ENCODE peak calls at places on chromosomes 3 and 15, in six cellular contexts. N is mesendoderm; X is MM.1S; Q is ovary; D is CD4-positive, CD25-positive, alpha-beta regulatory T cell; L is tibial artery. P is an unnamed sample.

GRCh38 chr15:57758556-57758955 is 52.0 kb downstream of the POLR2M start:
- DNase-seq in N (no peak), X (no peak), Q (no peak), D (no peak), L (no peak), P (no peak)

GRCh38 chr3:30493912-30494311 is 112.5 kb upstream of the TGFBR2 start:
- DNase-seq in N (no peak), X (no peak), Q (no peak), D (no peak), L (peak; percentile 52), P (no peak)

GRCh38 chr3:157271283-157271882 is 111.4 kb upstream of the CCNL1 start:
- DNase-seq in N (peak; percentile 15), X (no peak), Q (no peak), D (no peak), L (no peak), P (no peak)

GRCh38 chr15:66789029-66790025 is 87.3 kb downstream of the SMAD6 start:
- DNase-seq in N (peak; percentile 83), X (no peak), Q (peak; percentile 81), D (peak; percentile 8), L (peak; percentile 61), P (no peak)

GRCh38 chr3:24526640-24527237 is 32.1 kb upstream of the THRB start:
- DNase-seq in N (peak; percentile 30), X (no peak), Q (no peak), D (no peak), L (no peak), P (no peak)

GRCh38 chr3:133280591-133280990 is 119.3 kb upstream of the BFSP2 start:
- DNase-seq in N (no peak), X (no peak), Q (no peak), D (no peak), L (no peak), P (no peak)

GRCh38 chr3:17730318-17730967 is 12.0 kb downstream of the TBC1D5 start:
- DNase-seq in N (peak; percentile 61), X (no peak), Q (no peak), D (no peak), L (no peak), P (no peak)

GRCh38 chr3:102444101-102444500 is 9.3 kb downstream of the ZPLD1 start:
- DNase-seq in N (peak; percentile 2), X (no peak), Q (no peak), D (no peak), L (no peak), P (no peak)

GRCh38 chr3:45100998-45101407 is 45.2 kb downstream of the CDCP1 start:
- DNase-seq in N (no peak), X (peak; percentile 37), Q (no peak), D (no peak), L (no peak), P (no peak)

GRCh38 chr3:188534633-188535032 is 380.7 kb downstream of the LPP start:
- DNase-seq in N (no peak), X (no peak), Q (no peak), D (no peak), L (no peak), P (no peak)

GRCh38 chr3:42733501-42734262 is 31.1 kb upstream of the HHATL start:
- DNase-seq in N (no peak), X (peak; percentile 17), Q (no peak), D (no peak), L (no peak), P (no peak)

GRCh38 chr15:68316061-68316804 is 38.7 kb downstream of the FEM1B start:
- DNase-seq in N (peak; percentile 66), X (no peak), Q (peak; percentile 28), D (no peak), L (peak; percentile 19), P (no peak)

GRCh38 chr3:4899654-4900236 is 79.5 kb upstream of the BHLHE40 start:
- DNase-seq in N (no peak), X (no peak), Q (peak; percentile 79), D (no peak), L (peak; percentile 38), P (no peak)

GRCh38 chr15:68364028-68364659 is 67.8 kb downstream of the ITGA11 start:
- DNase-seq in N (no peak), X (no peak), Q (no peak), D (no peak), L (peak; percentile 53), P (no peak)

GRCh38 chr3:168959731-168960130 is 703.8 kb downstream of the MECOM start:
- DNase-seq in N (no peak), X (no peak), Q (no peak), D (no peak), L (no peak), P (no peak)

GRCh38 chr3:150745832-150746231 is 17.1 kb downstream of the SIAH2 start:
- DNase-seq in N (no peak), X (no peak), Q (no peak), D (no peak), L (no peak), P (no peak)

GRCh38 chr3:48966876-48967361 is 23.1 kb upstream of the P4HTM start:
- DNase-seq in N (no peak), X (no peak), Q (peak; percentile 52), D (no peak), L (no peak), P (no peak)

GRCh38 chr3:50205719-50206276 is 727 bp downstream of the SLC38A3 start:
- DNase-seq in N (peak; percentile 80), X (no peak), Q (peak; percentile 57), D (peak; percentile 42), L (no peak), P (peak; percentile 66)
- H3K27me3 ChIP-seq in N (no peaks in the 10 kb centered on the region), X (peaks cover 87% of the 10 kb centered on the region), Q (no peaks in the 10 kb centered on the region), D (peaks cover 6% of the 10 kb centered on the region), L (no peaks in the 10 kb centered on the region), P (peaks cover 53% of the 10 kb centered on the region)

GRCh38 chr3:12190221-12190807 is 31.6 kb upstream of the TIMP4 start:
- DNase-seq in N (no peak), X (no peak), Q (no peak), D (no peak), L (no peak), P (no peak)

GRCh38 chr3:12188328-12188648 is 29.6 kb upstream of the TIMP4 start:
- DNase-seq in N (no peak), X (no peak), Q (no peak), D (no peak), L (no peak), P (no peak)

GRCh38 chr3:12190832-12191231 is 32.1 kb upstream of the TIMP4 start:
- DNase-seq in N (no peak), X (no peak), Q (no peak), D (no peak), L (no peak), P (no peak)

GRCh38 chr3:12187448-12188327 is 29.0 kb upstream of the TIMP4 start:
- DNase-seq in N (no peak), X (no peak), Q (peak; percentile 70), D (peak; percentile 26), L (peak; percentile 44), P (peak; percentile 60)

DNA sequence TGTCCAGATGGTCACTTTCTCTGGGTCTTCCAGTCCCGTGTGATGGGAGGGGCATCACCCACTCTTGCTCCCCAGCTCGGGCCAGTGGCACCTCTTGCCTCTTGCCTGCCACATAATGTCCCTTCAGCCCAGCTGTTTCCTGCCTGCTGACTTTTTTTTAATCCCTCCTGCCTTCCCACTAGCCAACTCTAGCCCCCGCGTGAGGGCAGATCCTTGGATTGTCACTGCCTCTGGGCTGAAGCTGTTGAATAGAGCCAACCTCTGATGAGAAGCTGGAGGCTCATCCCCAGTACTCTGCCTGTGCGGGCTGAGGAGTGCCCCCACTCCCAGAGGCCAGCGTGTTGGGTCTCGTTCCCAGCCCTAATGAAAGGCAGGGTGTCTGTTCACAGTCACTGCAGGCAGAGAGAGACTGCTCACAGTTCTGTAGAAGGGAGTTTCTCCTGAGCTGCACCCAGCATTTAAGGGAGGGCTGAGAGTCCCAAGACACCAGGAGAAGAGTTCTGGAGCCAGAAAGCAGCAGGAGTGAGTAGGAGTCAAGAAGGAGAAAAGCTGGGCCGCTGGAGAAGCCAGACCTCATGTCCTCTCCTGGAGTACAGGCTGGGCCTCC is 30.1 kb upstream of the TIMP4 start:
- DNase-seq in N (no peak), X (no peak), Q (no peak), D (no peak), L (no peak), P (no peak)
- H3K27ac ChIP-seq in N (no peak overlapping the region), X (no peak overlapping the region), Q (no peak overlapping the region), D (no peak overlapping the region), L (peak overlapping the region; percentile 59), P (peak overlapping the region; percentile 68)

DNA sequence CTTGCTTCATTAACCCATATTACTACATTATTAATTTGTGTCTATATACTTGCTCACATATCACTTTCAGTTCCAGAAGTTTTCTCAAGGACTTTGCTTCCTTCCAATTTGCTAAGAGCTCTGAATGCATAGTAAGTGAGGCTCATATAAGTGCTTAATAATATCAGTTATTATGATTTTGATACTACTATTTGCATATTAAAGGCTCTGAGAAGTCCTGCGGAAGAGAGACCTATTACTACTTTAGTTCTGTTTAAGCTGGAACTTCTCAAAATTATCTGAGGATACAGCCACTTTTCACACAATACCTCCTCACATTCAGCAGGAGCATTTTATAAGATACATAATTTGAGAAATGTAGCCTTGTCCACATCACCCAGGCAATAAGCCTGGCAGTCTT is 81.6 kb downstream of the GJD2 start:
- DNase-seq in N (no peak), X (no peak), Q (no peak), D (no peak), L (no peak), P (no peak)
- H3K27me3 ChIP-seq in N (no peaks in the 10 kb centered on the region), X (no peaks in the 10 kb centered on the region), Q (no peaks in the 10 kb centered on the region), D (peaks cover 7% of the 10 kb centered on the region), L (no peaks in the 10 kb centered on the region), P (no peaks in the 10 kb centered on the region)

GRCh38 chr15:72155021-72155621 is 36.9 kb downstream of the SENP8 start:
- DNase-seq in N (no peak), X (no peak), Q (peak; percentile 74), D (no peak), L (peak; percentile 74), P (peak; percentile 95)

GRCh38 chr15:72156928-72157327 is 38.7 kb downstream of the SENP8 start:
- DNase-seq in N (no peak), X (no peak), Q (no peak), D (no peak), L (no peak), P (no peak)

GRCh38 chr15:72153269-72153668 is 35.1 kb downstream of the SENP8 start:
- DNase-seq in N (no peak), X (no peak), Q (no peak), D (no peak), L (no peak), P (no peak)

GRCh38 chr15:72154316-72154715 is 36.1 kb downstream of the SENP8 start:
- DNase-seq in N (no peak), X (no peak), Q (no peak), D (no peak), L (no peak), P (no peak)

DNA sequence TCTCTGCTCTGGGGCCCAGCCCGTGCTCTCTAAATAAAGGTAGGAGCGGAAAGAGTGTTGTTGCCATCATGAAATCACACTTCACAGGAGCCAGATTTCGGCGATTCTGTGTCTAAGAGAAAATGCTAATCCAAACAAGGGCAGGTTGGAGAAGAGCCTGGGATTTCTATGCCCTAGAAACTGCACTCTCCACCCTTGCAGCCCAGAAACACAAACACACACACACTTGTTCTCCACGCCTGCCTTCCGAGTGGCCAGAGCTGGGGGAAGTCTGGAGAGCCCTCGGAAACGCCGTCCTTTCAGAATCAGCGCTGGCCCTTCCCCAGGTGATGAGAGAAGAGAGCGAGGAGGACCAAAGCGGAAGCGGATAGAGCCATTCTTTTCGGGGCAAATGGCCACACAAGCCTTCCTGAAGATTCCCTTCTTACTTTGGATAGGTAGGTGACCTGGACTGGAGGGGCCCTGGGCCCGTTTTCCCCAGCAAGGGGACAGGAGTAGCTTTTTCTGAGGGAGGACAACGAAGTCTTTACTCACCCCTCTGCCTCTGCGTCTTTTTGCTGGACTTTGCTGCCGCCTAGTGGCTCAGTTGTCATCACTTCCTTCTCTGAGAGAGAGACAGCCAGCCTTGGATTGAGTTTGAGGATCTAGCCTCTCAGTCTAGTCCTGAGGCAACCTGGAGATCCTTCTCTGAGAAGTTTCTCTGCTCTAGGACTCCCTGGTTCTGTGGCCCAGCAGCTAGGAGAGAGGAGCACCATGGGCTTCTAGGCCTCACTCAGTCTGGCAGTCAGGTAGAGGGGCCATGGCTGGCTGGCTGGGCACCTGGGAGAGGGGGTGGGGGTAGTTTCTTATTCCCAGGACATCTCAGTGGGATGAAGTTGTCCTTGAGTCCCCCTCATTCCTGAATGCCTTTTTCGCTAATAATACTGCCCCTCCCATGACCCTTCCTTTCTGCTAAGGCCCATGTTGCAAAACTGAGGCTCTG is 37.7 kb downstream of the SENP8 start:
- DNase-seq in N (peak; percentile 87), X (peak; percentile 65), Q (peak; percentile 91), D (peak; percentile 78), L (peak; percentile 86), P (peak; percentile 85)
- H3K27ac ChIP-seq in N (no peak overlapping the region), X (no peak overlapping the region), Q (peak overlapping the region; percentile 39), D (no peak overlapping the region), L (peak overlapping the region; percentile 63), P (peak overlapping the region; percentile 79)